ENCODE peak calls at places on chromosomes 11 and 22, in four cellular contexts. M is IMR-90, V is breast epithelium, X is body of pancreas. K is an unnamed sample.

GRCh38 chr22:38201718-38202436 is at the start of gene MAFF:
- DNase-seq in M (peak), X (peak), V (peak), K (peak)

GRCh38 chr11:73454987-73455386 is 78.8 kb downstream of the RELT start:
- DNase-seq in M (no peak), V (no peak), X (no peak), K (no peak)

GRCh38 chr22:36538529-36538928 is 9.6 kb upstream of the EIF3D start:
- DNase-seq in X (no peak), M (no peak), V (no peak), K (no peak)

GRCh38 chr22:44200451-44200850 is 19.7 kb downstream of the PARVG start:
- DNase-seq in X (no peak), M (no peak), V (no peak), K (no peak)

GRCh38 chr22:43776081-43776670 is 35.9 kb downstream of the EFCAB6 start:
- DNase-seq in V (no peak), X (no peak), M (peak), K (no peak)

GRCh38 chr11:113255096-113255495 is 59.3 kb upstream of the TTC12 start:
- DNase-seq in M (no peak), X (no peak), V (no peak), K (no peak)

GRCh38 chr22:21593406-21594232 is 26.1 kb downstream of the UBE2L3 start:
- DNase-seq in X (no peak), V (no peak), M (no peak), K (no peak)

GRCh38 chr11:76768091-76769047 is 14.8 kb upstream of the TSKU start:
- DNase-seq in M (no peak), X (peak), V (peak), K (no peak)

GRCh38 chr22:37703906-37704305 is 7.1 kb downstream of the TRIOBP start:
- DNase-seq in X (no peak), V (no peak), M (peak), K (no peak)

GRCh38 chr22:36384766-36385400 is 2.9 kb downstream of the MYH9 start:
- DNase-seq in M (no peak), X (no peak), V (no peak), K (no peak)

GRCh38 chr11:66118847-66119246 is 48.8 kb downstream of the PACS1 start:
- DNase-seq in M (no peak), X (no peak), V (no peak), K (no peak)

GRCh38 chr22:49450521-49450920 is 377.2 kb downstream of the BRD1 start:
- DNase-seq in M (no peak), X (no peak), V (no peak), K (no peak)

GRCh38 chr11:75308116-75308515 is 43.3 kb downstream of the ARRB1 start:
- DNase-seq in V (no peak), X (peak), M (no peak), K (no peak)

GRCh38 chr22:33110562-33111163 is 52.5 kb upstream of the SYN3 start:
- DNase-seq in V (no peak), X (no peak), M (no peak), K (no peak)

GRCh38 chr11:3056296-3057068 is 741 bp downstream of the CARS1 start:
- DNase-seq in M (no peak), V (no peak), X (peak), K (no peak)

GRCh38 chr11:64916040-64916847 is 765 bp downstream of the ATG2A start:
- DNase-seq in M (peak), V (no peak), X (peak), K (peak)

GRCh38 chr11:34620820-34621792 is at the start of gene EHF:
- DNase-seq in M (no peak), X (peak), V (no peak), K (no peak)

GRCh38 chr22:42769574-42770447 is 49.1 kb upstream of the A4GALT start:
- DNase-seq in X (peak), M (peak), V (no peak), K (peak)

GRCh38 chr11:35304393-35304790 is 115.0 kb downstream of the SLC1A2 start:
- DNase-seq in V (no peak), X (no peak), M (peak), K (no peak)

GRCh38 chr22:24039046-24039445 is 27.9 kb downstream of the CABIN1 start:
- DNase-seq in X (no peak), V (no peak), M (no peak), K (no peak)

GRCh38 chr11:123187670-123188507 is 7.2 kb downstream of the CLMP start:
- DNase-seq in V (no peak), M (peak), X (no peak), K (no peak)

GRCh38 chr11:46050065-46050464 is 71.2 kb downstream of the PHF21A start:
- DNase-seq in X (peak), M (peak), V (no peak), K (peak)

GRCh38 chr22:23682827-23683355 is 7.9 kb upstream of the RGL4 start:
- DNase-seq in M (no peak), V (peak), X (no peak), K (no peak)

GRCh38 chr11:72208281-72208680 is 8.3 kb upstream of the FOLR2 start:
- DNase-seq in V (no peak), M (no peak), X (no peak), K (no peak)

GRCh38 chr11:70506658-70506970 is 108.3 kb downstream of the CTTN start:
- DNase-seq in X (no peak), V (no peak), M (no peak), K (no peak)

GRCh38 chr22:47259049-47259448 is 496.6 kb downstream of the TBC1D22A start:
- DNase-seq in M (no peak), X (no peak), V (no peak), K (no peak)
- TF ChIP-seq POLR2A in M (no peak), X (no peak), V (no peak), K (no peak)

GRCh38 chr11:9590717-9591116 is 17.2 kb downstream of the WEE1 start:
- DNase-seq in X (no peak), V (no peak), M (no peak), K (no peak)
- TF ChIP-seq POLR2A in X (no peak), V (no peak), M (peak), K (no peak)

GRCh38 chr22:19119949-19120348 is 2.3 kb downstream of the DGCR2 start:
- DNase-seq in M (no peak), X (no peak), V (no peak), K (no peak)

GRCh38 chr22:19114984-19115552 is 7.1 kb downstream of the DGCR2 start:
- DNase-seq in X (no peak), V (no peak), M (no peak), K (no peak)

GRCh38 chr22:19118601-19118880 is 3.7 kb downstream of the DGCR2 start:
- DNase-seq in V (no peak), X (no peak), M (no peak), K (no peak)

GRCh38 chr22:19115628-19116027 is 6.6 kb downstream of the DGCR2 start:
- DNase-seq in X (no peak), M (no peak), V (no peak), K (no peak)

DNA sequence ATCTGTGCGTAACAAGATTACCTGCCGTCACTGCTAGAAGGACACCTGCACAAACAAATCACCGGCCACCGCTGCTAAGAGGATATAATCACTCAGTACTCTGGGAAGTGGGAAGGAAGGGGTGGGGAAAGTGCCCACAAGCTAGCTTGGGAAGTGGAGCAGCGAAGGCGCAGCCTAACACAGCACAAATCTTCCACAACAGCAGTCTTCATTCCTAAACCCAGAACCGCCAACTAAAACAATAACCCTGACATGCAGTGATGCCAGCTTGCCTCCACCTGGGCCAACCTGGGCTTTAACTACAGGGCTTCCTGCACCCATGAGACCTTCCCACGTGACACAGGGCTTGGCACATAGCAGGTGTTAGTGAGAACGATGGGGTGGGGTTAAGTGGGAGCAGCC is 5.1 kb downstream of the DGCR2 start:
- DNase-seq in V (no peak), M (no peak), X (peak), K (no peak)
- TF ChIP-seq POLR2A in V (no peak), M (no peak), X (no peak), K (no peak)

DNA sequence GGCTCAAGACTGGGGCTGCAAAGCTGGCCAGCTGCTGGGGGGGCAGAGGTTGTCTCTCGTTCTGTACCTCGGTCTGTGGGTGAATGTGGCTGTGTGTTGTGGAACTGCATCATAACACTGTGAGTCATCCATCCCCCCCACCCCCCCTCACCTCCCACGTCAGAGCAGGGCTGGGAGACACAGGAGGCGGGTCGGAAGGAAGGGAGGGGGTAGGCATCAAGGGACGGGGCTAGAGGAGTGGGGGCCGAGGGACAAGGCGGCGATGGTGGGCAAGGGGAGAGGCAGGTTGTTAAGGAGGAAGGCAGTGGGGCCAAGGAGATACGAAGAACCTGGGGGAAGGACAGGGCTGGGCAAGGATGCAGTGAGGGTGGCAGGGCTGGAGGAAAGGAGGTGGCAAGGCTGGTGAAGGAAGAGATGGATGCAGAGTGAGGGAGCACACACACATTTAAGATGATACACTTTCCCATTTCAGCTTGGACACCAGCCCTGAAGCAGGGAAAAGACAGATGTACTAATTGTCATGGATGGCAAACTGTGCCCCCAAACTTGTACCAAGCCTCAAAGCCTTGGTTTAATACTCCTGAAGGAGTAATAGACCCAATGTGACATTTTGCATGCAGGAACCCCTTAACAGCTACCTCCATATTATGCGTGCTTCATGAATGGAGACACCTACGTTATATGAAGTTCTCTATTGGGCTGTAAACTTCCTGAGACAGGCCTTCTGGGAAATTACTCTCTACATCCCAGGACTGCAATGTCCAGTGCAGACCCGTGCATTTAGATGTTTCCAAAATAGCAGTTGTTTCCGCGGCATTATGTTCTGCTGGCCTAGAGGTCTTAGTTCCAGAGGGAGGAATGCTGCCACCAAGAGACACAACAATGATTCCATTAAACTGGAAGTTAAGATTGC is at the start of gene YPEL4:
- DNase-seq in V (no peak), X (peak), M (peak), K (peak)
- TF ChIP-seq POLR2A in V (no peak), X (no peak), M (no peak), K (peak)

DNA sequence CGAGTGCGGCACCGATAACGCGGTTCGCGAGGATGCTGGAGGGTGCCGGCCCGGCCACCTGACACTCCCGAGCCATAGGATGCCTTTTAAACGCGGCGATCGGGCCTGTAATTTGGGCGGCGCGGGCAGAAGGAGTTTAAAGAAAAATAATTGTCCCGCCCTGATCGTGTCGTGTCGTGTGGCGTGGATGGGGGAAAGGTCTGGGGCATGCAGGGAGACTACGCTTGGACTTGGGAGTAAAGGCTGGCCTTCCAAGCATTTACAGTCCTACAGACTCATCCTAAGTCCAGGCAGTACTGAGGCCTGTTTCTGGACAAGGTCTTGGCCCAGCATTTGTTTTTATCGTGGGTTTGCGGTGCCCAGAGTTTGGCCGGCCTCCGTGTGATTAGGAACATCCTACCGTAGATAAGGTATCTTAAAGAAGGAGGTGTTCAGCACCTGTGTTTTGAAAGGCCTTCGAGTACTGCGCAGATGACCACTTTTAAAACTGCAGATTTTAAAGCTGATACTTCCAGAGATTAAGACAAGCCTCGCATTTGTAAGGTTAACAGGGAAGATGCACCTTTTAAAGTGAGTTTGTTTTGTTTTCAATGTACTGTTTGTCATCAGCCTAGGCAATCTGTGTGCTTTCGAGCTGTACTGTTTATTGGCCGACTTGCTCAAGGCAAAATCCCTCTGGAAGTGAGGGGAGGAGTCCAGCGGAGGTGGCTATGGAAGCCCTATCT is 1.5 kb downstream of the WEE1 start:
- DNase-seq in M (peak), V (peak), X (peak), K (peak)
- TF ChIP-seq POLR2A in M (peak), V (peak), X (peak), K (no peak)

GRCh38 chr11:61375709-61376108 is 13.5 kb downstream of the TMEM138 start:
- DNase-seq in M (no peak), X (no peak), V (no peak), K (no peak)

GRCh38 chr11:61369372-61370348 is 7.5 kb downstream of the TMEM138 start:
- DNase-seq in V (no peak), M (peak), X (peak), K (no peak)

GRCh38 chr11:61372659-61373058 is 10.5 kb downstream of the TMEM138 start:
- DNase-seq in V (no peak), X (no peak), M (no peak), K (no peak)

GRCh38 chr11:61367406-61367805 is 5.2 kb downstream of the TMEM138 start:
- DNase-seq in M (no peak), V (no peak), X (no peak), K (no peak)

DNA sequence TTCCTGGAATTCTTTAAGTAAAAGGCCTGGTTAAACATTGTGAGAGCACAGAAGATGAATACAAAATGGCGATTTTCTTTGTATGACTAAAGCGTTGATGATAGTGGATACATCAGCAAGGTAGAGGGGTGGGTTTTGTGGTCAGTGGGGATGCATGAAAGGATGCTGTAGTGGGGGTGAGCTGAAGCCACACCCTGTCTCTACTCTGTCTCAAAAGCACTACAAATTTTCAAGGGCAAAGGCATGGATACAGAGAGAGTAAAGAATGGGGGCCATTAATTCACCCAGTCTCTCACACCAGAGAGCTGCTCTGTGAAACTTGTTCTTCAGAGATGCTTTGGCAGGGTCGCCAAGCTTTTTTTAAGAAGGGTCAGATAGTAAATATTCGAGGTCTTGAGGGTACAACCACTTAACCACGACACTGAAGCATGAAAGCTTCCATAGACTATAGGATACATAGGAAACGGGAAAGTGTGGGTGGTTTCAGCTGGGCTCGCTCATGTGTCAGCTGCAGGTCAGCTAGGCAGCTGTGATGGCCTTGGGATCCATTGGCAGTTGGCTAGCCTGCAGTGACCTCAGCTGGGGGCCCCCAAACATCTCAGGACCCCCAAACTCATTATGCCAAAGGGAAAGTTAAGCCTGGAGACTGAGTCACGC is 8.3 kb downstream of the TMEM138 start:
- DNase-seq in X (no peak), V (no peak), M (peak), K (no peak)
- TF ChIP-seq POLR2A in X (no peak), V (no peak), M (no peak), K (no peak)

GRCh38 chr11:128521697-128522062 is 65.7 kb downstream of the ETS1 start:
- DNase-seq in V (no peak), X (no peak), M (no peak), K (no peak)

GRCh38 chr11:128520886-128521696 is 66.3 kb downstream of the ETS1 start:
- DNase-seq in M (no peak), V (no peak), X (no peak), K (no peak)

GRCh38 chr11:128523616-128524015 is 63.7 kb downstream of the ETS1 start:
- DNase-seq in M (peak), V (no peak), X (no peak), K (no peak)

GRCh38 chr11:128522943-128523518 is 64.3 kb downstream of the ETS1 start:
- DNase-seq in V (no peak), X (no peak), M (no peak), K (no peak)

GRCh38 chr11:128522063-128522942 is 65.1 kb downstream of the ETS1 start:
- DNase-seq in V (peak), X (peak), M (peak), K (peak)
- TF ChIP-seq POLR2A in V (peak), X (peak), M (peak), K (peak)

DNA sequence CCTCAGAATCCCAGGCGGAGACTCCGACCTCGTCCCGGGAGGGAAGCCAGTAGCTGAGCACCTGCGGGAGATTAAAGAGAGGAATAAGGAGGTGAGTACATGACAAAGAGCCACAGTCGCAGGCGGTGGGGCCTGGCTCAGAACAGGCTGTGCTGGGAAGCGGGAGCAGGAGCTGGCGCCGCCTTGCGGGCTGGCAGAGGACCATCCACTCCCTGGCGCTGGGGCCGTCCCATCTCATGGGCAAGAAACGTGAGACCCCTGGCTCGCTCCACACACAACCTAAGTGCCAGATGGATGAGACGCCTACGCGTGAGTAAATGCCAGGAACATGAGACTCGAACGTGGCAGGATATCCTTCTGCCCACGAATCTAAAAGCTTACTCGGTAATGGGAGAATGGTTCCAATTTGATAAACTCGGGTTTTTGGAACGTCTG is 6.3 kb downstream of the CEND1 start:
- DNase-seq in V (peak), X (peak), M (peak), K (no peak)
- TF ChIP-seq POLR2A in V (no peak), X (peak), M (no peak), K (no peak)

GRCh38 chr11:83194284-83195175 is 1.0 kb downstream of the ANKRD42 start:
- DNase-seq in M (peak), V (peak), X (peak), K (peak)
- TF ChIP-seq POLR2A in M (peak), V (peak), X (peak), K (peak)

K was measured in H54.